ENCODE peak calls at places on chromosome 14, in ten cellular contexts. R, N, P, J, X, A, M, Z, B and D are unnamed samples.

GRCh38 chr14:88821378-88821777 is 3.1 kb upstream of the TTC8 start:
- DNase-seq in X (no peak), P (no peak), J (no peak), B (no peak), Z (no peak), N (no peak), R (no peak), A (no peak), M (no peak), D (no peak)

GRCh38 chr14:91170504-91171121 is 56.7 kb downstream of the DGLUCY start:
- DNase-seq in M (no peak), A (no peak), B (no peak), Z (no peak), J (no peak), X (peak; percentile 72), P (no peak), N (no peak), R (no peak), D (no peak)

GRCh38 chr14:53953002-53953827 is 3.4 kb downstream of the BMP4 start:
- DNase-seq in R (peak; percentile 61), J (peak; percentile 86), N (no peak), M (no peak), Z (no peak), P (peak; percentile 71), X (peak; percentile 77), B (peak; percentile 24), A (no peak), D (peak; percentile 51)

GRCh38 chr14:44428239-44428924 is 78.7 kb downstream of the FSCB start:
- DNase-seq in X (no peak), A (no peak), R (no peak), P (no peak), Z (no peak), N (no peak), M (no peak), B (no peak), J (no peak), D (no peak)

GRCh38 chr14:79871164-79871563 is 340.1 kb downstream of the DIO2 start:
- DNase-seq in Z (no peak), R (no peak), X (no peak), A (no peak), M (no peak), N (no peak), J (no peak), P (no peak), B (no peak), D (no peak)

GRCh38 chr14:92501891-92502351 is 11.7 kb upstream of the RIN3 start:
- DNase-seq in P (no peak), A (no peak), Z (no peak), B (no peak), N (no peak), R (no peak), X (no peak), J (peak; percentile 68), M (no peak), D (peak; percentile 70)

GRCh38 chr14:56273151-56273550 is 154.9 kb downstream of the PELI2 start:
- DNase-seq in B (no peak), Z (no peak), M (no peak), N (no peak), R (no peak), X (no peak), J (peak; percentile 68), A (no peak), P (no peak), D (peak; percentile 31)

GRCh38 chr14:84129028-84129427 is 1400.9 kb upstream of the FLRT2 start:
- DNase-seq in M (no peak), X (no peak), B (no peak), N (no peak), A (no peak), R (no peak), Z (no peak), J (no peak), P (no peak), D (no peak)

GRCh38 chr14:104794641-104795467 is 694 bp downstream of the AKT1 start:
- DNase-seq in N (no peak), M (no peak), B (peak; percentile 27), J (peak; percentile 75), Z (no peak), X (no peak), P (no peak), R (no peak), A (no peak), D (no peak)

GRCh38 chr14:79077096-79077495 is 906.9 kb downstream of the NRXN3 start:
- DNase-seq in M (no peak), Z (no peak), R (no peak), P (no peak), J (no peak), X (no peak), A (no peak), B (no peak), N (no peak), D (no peak)